ENCODE peak calls at places on chromosomes 2 and 18, in nine cellular contexts. X, Q, H, I, Z, C, P, N and S are unnamed samples.

GRCh38 chr18:9016819-9017169 is 85.7 kb upstream of the NDUFV2 start:
- DNase-seq in X (no peak), Q (no peak), H (no peak), I (no peak), Z (no peak), C (no peak), P (no peak), N (no peak), S (no peak)

GRCh38 chr18:8978394-8978793 is 124.1 kb upstream of the NDUFV2 start:
- DNase-seq in X (no peak), Q (no peak), H (no peak), I (no peak), Z (no peak), C (no peak), P (no peak), N (no peak), S (no peak)

GRCh38 chr18:61379827-61380226 is 46.6 kb downstream of the CDH20 start:
- DNase-seq in X (no peak), Q (peak; percentile 18), H (no peak), I (no peak), Z (no peak), C (no peak), P (no peak), N (no peak), S (no peak)

GRCh38 chr2:238996331-238997136 is 148.6 kb downstream of the TWIST2 start:
- DNase-seq in X (no peak), Q (no peak), H (no peak), I (no peak), Z (no peak), C (no peak), P (no peak), N (no peak), S (no peak)

GRCh38 chr2:234427081-234428058 is 69.5 kb downstream of the ARL4C start:
- DNase-seq in X (no peak), Q (peak; percentile 98), H (no peak), I (no peak), Z (no peak), C (no peak), P (peak; percentile 84), N (peak; percentile 44), S (no peak)

GRCh38 chr2:131658769-131659131 is 131.1 kb downstream of the CCDC74A start:
- DNase-seq in X (no peak), Q (no peak), H (no peak), I (no peak), Z (no peak), C (no peak), P (no peak), N (no peak), S (no peak)

GRCh38 chr2:32678825-32679224 is 51.0 kb downstream of the TTC27 start:
- DNase-seq in X (no peak), Q (peak; percentile 6), H (no peak), I (no peak), Z (no peak), C (no peak), P (no peak), N (no peak), S (no peak)

GRCh38 chr2:167534443-167534842 is 646.2 kb downstream of the XIRP2 start:
- DNase-seq in X (no peak), Q (no peak), H (no peak), I (no peak), Z (no peak), C (no peak), P (no peak), N (no peak), S (no peak)

GRCh38 chr2:190413421-190413820 is 5.3 kb downstream of the MFSD6 start:
- DNase-seq in X (no peak), Q (no peak), H (no peak), I (no peak), Z (no peak), C (no peak), P (no peak), N (no peak), S (peak; percentile 49)

GRCh38 chr2:202375006-202375610 is 1.0 kb upstream of the BMPR2 start:
- DNase-seq in X (no peak), Q (peak; percentile 82), H (peak; percentile 46), I (peak; percentile 15), Z (peak; percentile 66), C (no peak), P (peak; percentile 19), N (peak; percentile 56), S (no peak)

DNA sequence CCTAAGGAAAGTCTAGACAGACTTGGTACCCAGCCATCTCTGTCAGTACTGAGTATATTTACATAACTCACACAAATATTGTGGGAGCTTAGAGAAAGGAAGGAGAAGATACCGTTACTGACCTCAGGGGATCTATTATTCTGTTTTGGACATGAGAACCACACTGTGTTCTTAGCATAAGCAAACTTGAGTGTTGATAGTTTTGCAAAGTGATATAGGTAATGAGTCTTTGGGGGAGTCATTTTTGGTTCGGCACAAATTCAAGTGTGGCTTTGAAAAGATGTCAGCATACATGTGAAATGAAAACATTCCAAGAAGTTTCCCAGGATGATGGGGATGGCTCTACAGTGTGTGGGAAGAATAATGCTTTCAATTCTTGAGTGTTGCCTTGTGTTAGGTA is 24.1 kb downstream of the SMARCAL1 start:
- DNase-seq in X (no peak), Q (no peak), H (no peak), I (no peak), Z (no peak), C (no peak), P (no peak), N (no peak), S (no peak)
- H3K36me3 ChIP-seq in X (no peaks in the 10 kb centered on the region), Q (peaks cover 10% of the 10 kb centered on the region), H (peaks cover 45% of the 10 kb centered on the region), I (peaks cover 59% of the 10 kb centered on the region), Z (peaks cover 99% of the 10 kb centered on the region), C (peaks cover 72% of the 10 kb centered on the region), P (peaks cover 6% of the 10 kb centered on the region), N (peaks cover 27% of the 10 kb centered on the region), S (peaks cover 18% of the 10 kb centered on the region)

GRCh38 chr2:20035961-20036666 is 15.3 kb downstream of the LAPTM4A start:
- DNase-seq in X (no peak), Q (no peak), H (no peak), I (no peak), Z (no peak), C (no peak), P (no peak), N (no peak), S (no peak)

GRCh38 chr2:20034218-20034617 is 17.2 kb downstream of the LAPTM4A start:
- DNase-seq in X (no peak), Q (no peak), H (no peak), I (no peak), Z (no peak), C (no peak), P (no peak), N (no peak), S (no peak)

GRCh38 chr2:20030224-20030623 is 17.8 kb upstream of the MATN3 start:
- DNase-seq in X (no peak), Q (no peak), H (no peak), I (no peak), Z (no peak), C (no peak), P (no peak), N (no peak), S (no peak)

GRCh38 chr2:20034821-20035220 is 16.6 kb downstream of the LAPTM4A start:
- DNase-seq in X (no peak), Q (no peak), H (no peak), I (no peak), Z (no peak), C (no peak), P (no peak), N (no peak), S (no peak)

GRCh38 chr2:20033341-20033740 is 18.1 kb downstream of the LAPTM4A start:
- DNase-seq in X (no peak), Q (no peak), H (no peak), I (no peak), Z (no peak), C (no peak), P (no peak), N (no peak), S (no peak)
- H3K36me3 ChIP-seq in X (peaks cover 15% of the 10 kb centered on the region), Q (peaks cover 22% of the 10 kb centered on the region), H (peaks cover 60% of the 10 kb centered on the region), I (peaks cover 75% of the 10 kb centered on the region), Z (peaks cover 99% of the 10 kb centered on the region), C (peaks cover 80% of the 10 kb centered on the region), P (peaks cover 81% of the 10 kb centered on the region), N (peaks cover 41% of the 10 kb centered on the region), S (peaks cover 12% of the 10 kb centered on the region)

DNA sequence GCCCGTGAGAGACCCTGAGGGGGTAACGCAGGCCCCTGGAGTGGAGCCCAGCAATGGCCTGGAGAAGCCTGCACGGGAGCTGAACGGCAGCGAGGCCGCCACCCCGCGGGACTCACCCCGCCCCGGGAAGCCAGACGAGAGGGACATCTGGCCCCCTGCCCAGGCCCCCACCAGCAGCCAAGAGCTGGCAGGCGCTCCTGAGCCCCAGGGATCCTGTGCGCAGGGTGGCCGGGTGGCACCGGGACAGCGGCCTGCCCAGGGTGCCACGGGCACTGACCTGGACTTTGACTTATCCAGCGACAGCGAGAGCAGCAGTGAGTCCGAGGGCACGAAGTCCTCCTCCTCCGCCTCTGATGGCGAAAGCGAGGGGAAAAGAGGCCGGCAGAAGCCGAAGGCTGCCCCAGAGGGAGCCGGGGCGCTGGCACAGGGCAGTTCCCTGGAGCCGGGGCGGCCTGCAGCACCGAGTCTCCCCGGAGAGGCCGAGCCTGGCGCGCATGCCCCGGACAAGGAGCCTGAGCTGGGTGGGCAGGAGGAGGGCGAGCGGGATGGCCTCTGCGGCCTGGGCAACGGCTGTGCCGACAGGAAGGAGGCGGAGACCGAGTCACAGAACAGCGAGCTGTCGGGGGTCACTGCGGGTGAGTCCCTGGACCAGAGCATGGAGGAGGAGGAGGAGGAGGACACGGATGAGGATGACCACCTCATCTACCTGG is 35.1 kb downstream of the CTDP1 start:
- DNase-seq in X (no peak), Q (no peak), H (no peak), I (no peak), Z (no peak), C (no peak), P (no peak), N (no peak), S (no peak)
- H3K36me3 ChIP-seq in X (peaks cover 5% of the 10 kb centered on the region), Q (peaks cover 12% of the 10 kb centered on the region), H (peaks cover 57% of the 10 kb centered on the region), I (peaks cover 70% of the 10 kb centered on the region), Z (peaks cover 93% of the 10 kb centered on the region), C (peaks cover 63% of the 10 kb centered on the region), P (peaks cover 10% of the 10 kb centered on the region), N (peaks cover 8% of the 10 kb centered on the region), S (peaks cover 29% of the 10 kb centered on the region)

GRCh38 chr18:23485386-23485785 is 17.9 kb upstream of the RMC1 start:
- DNase-seq in X (no peak), Q (peak; percentile 86), H (no peak), I (no peak), Z (no peak), C (no peak), P (no peak), N (no peak), S (no peak)

GRCh38 chr18:23484783-23485182 is 18.5 kb upstream of the RMC1 start:
- DNase-seq in X (no peak), Q (no peak), H (no peak), I (no peak), Z (no peak), C (no peak), P (no peak), N (no peak), S (no peak)

DNA sequence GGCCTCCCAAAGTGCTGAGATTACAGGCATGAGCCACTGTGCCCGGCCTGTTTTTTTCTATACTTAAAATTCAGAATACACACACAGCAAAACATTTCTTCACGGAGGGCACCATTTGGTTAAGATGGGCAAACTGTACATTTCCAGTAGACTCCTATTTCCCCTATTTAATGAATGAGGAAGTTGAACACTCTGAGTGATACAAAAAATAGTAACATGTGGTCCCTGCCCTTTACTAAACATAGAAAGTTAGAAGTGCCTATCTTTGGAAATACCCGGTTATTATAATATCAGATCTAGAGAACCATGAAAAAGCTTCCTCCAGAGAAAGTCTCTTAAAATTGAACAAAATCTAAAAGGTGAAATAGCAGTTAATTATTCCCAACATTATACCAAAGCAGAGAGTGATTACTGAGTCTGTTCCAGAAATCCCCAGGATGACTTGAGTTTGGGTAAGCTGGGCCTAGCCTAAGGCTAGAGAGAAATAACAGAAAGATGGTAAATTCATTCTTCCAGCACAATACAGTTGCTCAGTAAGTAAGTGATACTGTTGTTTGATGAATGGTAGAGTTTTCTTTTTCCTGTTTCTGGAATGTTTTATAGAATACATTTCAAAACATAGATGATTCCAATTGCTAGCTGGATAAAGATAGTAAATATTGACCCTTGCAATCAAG is 23.3 kb upstream of the RMC1 start:
- DNase-seq in X (no peak), Q (no peak), H (no peak), I (no peak), Z (no peak), C (no peak), P (no peak), N (no peak), S (no peak)
- H3K36me3 ChIP-seq in X (peaks cover 24% of the 10 kb centered on the region), Q (peaks cover 6% of the 10 kb centered on the region), H (peaks cover 39% of the 10 kb centered on the region), I (peaks cover 54% of the 10 kb centered on the region), Z (peaks cover 89% of the 10 kb centered on the region), C (peaks cover 74% of the 10 kb centered on the region), P (peaks cover 8% of the 10 kb centered on the region), N (peaks cover 55% of the 10 kb centered on the region), S (peaks cover 19% of the 10 kb centered on the region)